ENCODE peak calls at places on chromosomes 5 and 9, in four cellular contexts. One of them, this sample, is unnamed.

GRCh38 chr5:72107874-72108199 is 562 bp downstream of the MAP1B start:
- DNase-seq in endothelial cell of umbilical vein: peak
- DNase-seq in SK-N-SH: no peak
- DNase-seq in NB4: peak
- DNase-seq in this sample: no peak

GRCh38 chr9:35952526-35953191 is 5.3 kb downstream of the OR2S2 start:
- DNase-seq in endothelial cell of umbilical vein: no peak
- DNase-seq in SK-N-SH: no peak
- DNase-seq in NB4: no peak
- DNase-seq in this sample: no peak

GRCh38 chr9:115018547-115019435 is 88.4 kb upstream of the TNFSF8 start:
- DNase-seq in endothelial cell of umbilical vein: no peak
- DNase-seq in SK-N-SH: no peak
- DNase-seq in NB4: no peak
- DNase-seq in this sample: no peak

GRCh38 chr5:176676361-176676824 is 29.1 kb downstream of the TSPAN17 start:
- DNase-seq in endothelial cell of umbilical vein: no peak
- DNase-seq in SK-N-SH: no peak
- DNase-seq in NB4: peak
- DNase-seq in this sample: peak

GRCh38 chr9:1490341-1491115 is 440.4 kb downstream of the DMRT2 start:
- DNase-seq in endothelial cell of umbilical vein: no peak
- DNase-seq in SK-N-SH: no peak
- DNase-seq in NB4: no peak
- DNase-seq in this sample: no peak

GRCh38 chr9:16869961-16870605 is 387 bp downstream of the BNC2 start:
- DNase-seq in endothelial cell of umbilical vein: peak
- DNase-seq in SK-N-SH: peak
- DNase-seq in NB4: peak
- DNase-seq in this sample: no peak

GRCh38 chr5:118980438-118980837 is 7.9 kb downstream of the DTWD2 start:
- DNase-seq in endothelial cell of umbilical vein: no peak
- DNase-seq in SK-N-SH: no peak
- DNase-seq in NB4: no peak
- DNase-seq in this sample: no peak

GRCh38 chr5:115343855-115344254 is 47.4 kb upstream of the CCDC112 start:
- DNase-seq in endothelial cell of umbilical vein: no peak
- DNase-seq in SK-N-SH: no peak
- DNase-seq in NB4: no peak
- DNase-seq in this sample: no peak

GRCh38 chr9:33014665-33015014 is 10.4 kb upstream of the DNAJA1 start:
- DNase-seq in endothelial cell of umbilical vein: no peak
- DNase-seq in SK-N-SH: no peak
- DNase-seq in NB4: no peak
- DNase-seq in this sample: no peak

GRCh38 chr5:116130471-116130870 is 45.6 kb downstream of the COMMD10 start:
- DNase-seq in endothelial cell of umbilical vein: no peak
- DNase-seq in SK-N-SH: no peak
- DNase-seq in NB4: no peak
- DNase-seq in this sample: no peak

GRCh38 chr5:34735436-34736426 is 79.6 kb downstream of the RAI14 start:
- DNase-seq in endothelial cell of umbilical vein: no peak
- DNase-seq in SK-N-SH: no peak
- DNase-seq in NB4: peak
- DNase-seq in this sample: no peak

GRCh38 chr5:172343741-172344140 is 60.2 kb upstream of the UBTD2 start:
- DNase-seq in endothelial cell of umbilical vein: no peak
- DNase-seq in SK-N-SH: no peak
- DNase-seq in NB4: no peak
- DNase-seq in this sample: no peak

GRCh38 chr9:87322840-87323635 is 174.6 kb upstream of the DAPK1 start:
- DNase-seq in endothelial cell of umbilical vein: peak
- DNase-seq in SK-N-SH: no peak
- DNase-seq in NB4: no peak
- DNase-seq in this sample: no peak

GRCh38 chr5:67156976-67157583 is 39.5 kb downstream of the CD180 start:
- DNase-seq in endothelial cell of umbilical vein: peak
- DNase-seq in SK-N-SH: peak
- DNase-seq in NB4: peak
- DNase-seq in this sample: peak

GRCh38 chr9:109945571-109945970 is 165.6 kb downstream of the PALM2AKAP2 start:
- DNase-seq in endothelial cell of umbilical vein: no peak
- DNase-seq in SK-N-SH: no peak
- DNase-seq in NB4: no peak
- DNase-seq in this sample: no peak

GRCh38 chr5:172607213-172607793 is 33.8 kb upstream of the NEURL1B start:
- DNase-seq in endothelial cell of umbilical vein: no peak
- DNase-seq in SK-N-SH: no peak
- DNase-seq in NB4: no peak
- DNase-seq in this sample: no peak

GRCh38 chr5:71830626-71831539 is 111.8 kb downstream of the CARTPT start:
- DNase-seq in endothelial cell of umbilical vein: peak
- DNase-seq in SK-N-SH: no peak
- DNase-seq in NB4: peak
- DNase-seq in this sample: no peak

GRCh38 chr9:97293207-97293721 is 14.2 kb upstream of the CCDC180 start:
- DNase-seq in endothelial cell of umbilical vein: peak
- DNase-seq in SK-N-SH: no peak
- DNase-seq in NB4: no peak
- DNase-seq in this sample: no peak

GRCh38 chr5:1896602-1897376 is 14.1 kb upstream of the IRX4 start:
- DNase-seq in endothelial cell of umbilical vein: no peak
- DNase-seq in SK-N-SH: no peak
- DNase-seq in NB4: no peak
- DNase-seq in this sample: no peak

GRCh38 chr9:22053178-22053577 is 44.1 kb upstream of the CDKN2B start:
- DNase-seq in endothelial cell of umbilical vein: no peak
- DNase-seq in SK-N-SH: no peak
- DNase-seq in NB4: no peak
- DNase-seq in this sample: no peak

GRCh38 chr5:53343187-53343586 is 137.2 kb upstream of the FST start:
- DNase-seq in endothelial cell of umbilical vein: no peak
- DNase-seq in SK-N-SH: no peak
- DNase-seq in NB4: no peak
- DNase-seq in this sample: no peak

GRCh38 chr5:78509884-78510769 is 138.4 kb downstream of the LHFPL2 start:
- DNase-seq in endothelial cell of umbilical vein: peak
- DNase-seq in SK-N-SH: no peak
- DNase-seq in NB4: peak
- DNase-seq in this sample: no peak

GRCh38 chr9:128091144-128091543 is 23.1 kb downstream of the SLC25A25 start:
- DNase-seq in endothelial cell of umbilical vein: peak
- DNase-seq in SK-N-SH: peak
- DNase-seq in NB4: no peak
- DNase-seq in this sample: no peak

GRCh38 chr9:133518193-133518592 is 6.6 kb downstream of the MYMK start:
- DNase-seq in endothelial cell of umbilical vein: no peak
- DNase-seq in SK-N-SH: no peak
- DNase-seq in NB4: no peak
- DNase-seq in this sample: no peak

DNA sequence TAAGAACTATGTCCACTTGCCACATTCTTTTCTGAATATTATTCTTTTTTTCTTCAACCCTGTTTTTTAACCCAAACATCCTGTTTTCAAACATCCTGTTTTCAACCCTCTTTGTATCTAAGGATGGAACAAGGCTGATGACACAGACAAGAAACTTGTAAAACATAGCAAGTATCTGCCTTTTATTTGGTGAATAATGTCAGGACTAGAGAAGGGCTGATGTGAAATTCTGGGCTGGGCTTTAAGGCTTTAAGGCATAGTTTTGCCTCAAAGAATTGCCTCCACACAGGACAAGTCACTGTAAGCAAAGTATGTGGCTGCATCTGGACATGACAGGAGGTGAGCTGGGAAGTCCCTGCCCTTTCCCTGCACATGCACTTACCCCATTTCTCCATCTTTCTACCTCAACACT is 42.5 kb upstream of the RIC1 start:
- DNase-seq in endothelial cell of umbilical vein: no peak
- DNase-seq in SK-N-SH: no peak
- DNase-seq in NB4: no peak
- DNase-seq in this sample: no peak
- TF ChIP-seq MAX in endothelial cell of umbilical vein: no peak
- TF ChIP-seq MAX in SK-N-SH: no peak
- TF ChIP-seq MAX in NB4: no peak
- TF ChIP-seq MAX in this sample: no peak

GRCh38 chr5:96259211-96259772 is 173.8 kb downstream of the PCSK1 start:
- DNase-seq in endothelial cell of umbilical vein: peak
- DNase-seq in SK-N-SH: no peak
- DNase-seq in NB4: peak
- DNase-seq in this sample: no peak
- TF ChIP-seq MAX in endothelial cell of umbilical vein: no peak
- TF ChIP-seq MAX in SK-N-SH: no peak
- TF ChIP-seq MAX in NB4: no peak
- TF ChIP-seq MAX in this sample: no peak

DNA sequence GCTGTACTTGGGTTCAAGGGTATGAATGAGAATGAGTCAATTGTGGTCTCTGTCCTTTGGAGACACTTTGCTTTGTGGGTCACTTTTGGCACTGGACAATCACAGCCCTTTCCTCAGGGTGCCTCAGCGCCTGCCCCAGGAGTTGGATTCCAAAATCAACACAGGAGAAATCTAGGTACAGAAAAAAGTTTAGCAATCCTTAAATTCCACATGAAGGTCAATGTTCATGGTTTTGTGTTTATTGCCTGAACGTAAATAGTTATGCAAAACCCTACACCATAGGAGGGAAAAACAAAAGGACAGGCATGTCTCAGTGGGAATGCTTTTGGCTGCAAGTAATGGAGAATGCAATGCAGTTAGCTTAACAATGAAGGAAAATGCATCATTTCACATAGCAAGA is 6.6 kb upstream of the HMCN2 start:
- DNase-seq in endothelial cell of umbilical vein: no peak
- DNase-seq in SK-N-SH: no peak
- DNase-seq in NB4: no peak
- DNase-seq in this sample: no peak
- TF ChIP-seq MAX in endothelial cell of umbilical vein: no peak
- TF ChIP-seq MAX in SK-N-SH: no peak
- TF ChIP-seq MAX in NB4: no peak
- TF ChIP-seq MAX in this sample: no peak

GRCh38 chr5:36730537-36731216 is 124.3 kb downstream of the SLC1A3 start:
- DNase-seq in endothelial cell of umbilical vein: no peak
- DNase-seq in SK-N-SH: no peak
- DNase-seq in NB4: no peak
- DNase-seq in this sample: no peak

GRCh38 chr5:36726767-36727166 is 120.4 kb downstream of the SLC1A3 start:
- DNase-seq in endothelial cell of umbilical vein: no peak
- DNase-seq in SK-N-SH: no peak
- DNase-seq in NB4: no peak
- DNase-seq in this sample: no peak

GRCh38 chr5:36724429-36725332 is 118.3 kb downstream of the SLC1A3 start:
- DNase-seq in endothelial cell of umbilical vein: no peak
- DNase-seq in SK-N-SH: no peak
- DNase-seq in NB4: peak
- DNase-seq in this sample: no peak

GRCh38 chr5:36726317-36726716 is 119.9 kb downstream of the SLC1A3 start:
- DNase-seq in endothelial cell of umbilical vein: no peak
- DNase-seq in SK-N-SH: no peak
- DNase-seq in NB4: no peak
- DNase-seq in this sample: no peak

DNA sequence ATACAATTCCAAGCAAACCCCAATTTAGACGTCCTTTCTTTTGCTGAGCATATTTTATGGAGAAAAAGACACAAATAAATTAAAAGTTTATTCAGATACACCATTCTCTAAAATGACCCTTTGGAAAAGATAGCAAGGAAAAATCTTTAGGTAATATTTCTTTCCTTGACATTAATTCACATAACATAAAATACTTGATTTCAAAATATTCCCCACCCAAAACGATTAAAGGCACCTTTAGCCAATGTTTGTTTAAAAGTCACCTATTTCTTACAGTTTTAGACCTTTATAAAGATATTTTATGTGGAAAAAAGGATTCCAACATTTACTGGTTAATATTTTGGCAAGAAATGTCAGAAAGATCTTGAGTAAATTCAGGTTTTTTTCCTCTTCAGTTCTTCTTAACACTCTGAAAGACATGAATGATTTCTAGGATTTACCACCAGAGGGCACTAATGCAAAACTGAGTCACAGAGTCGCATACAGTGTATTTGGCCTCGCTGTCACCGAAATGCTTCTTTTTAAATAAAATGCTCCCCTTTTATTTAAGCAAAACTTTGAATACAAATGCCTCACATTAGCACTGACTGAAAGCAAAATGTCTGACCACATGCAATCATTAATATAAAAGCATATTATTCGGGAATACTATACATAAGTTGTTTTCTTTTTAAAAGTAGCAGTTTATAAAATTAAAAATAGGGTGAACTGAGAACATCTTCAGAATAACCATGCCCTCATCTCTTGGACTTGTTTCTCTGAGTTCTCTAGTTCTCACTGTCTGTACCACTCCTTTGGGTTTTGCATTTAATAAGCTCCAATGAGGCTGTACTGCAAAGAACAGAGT is 122.5 kb downstream of the SLC1A3 start:
- DNase-seq in endothelial cell of umbilical vein: peak
- DNase-seq in SK-N-SH: peak
- DNase-seq in NB4: peak
- DNase-seq in this sample: no peak
- TF ChIP-seq MAX in endothelial cell of umbilical vein: no peak
- TF ChIP-seq MAX in SK-N-SH: no peak
- TF ChIP-seq MAX in NB4: no peak
- TF ChIP-seq MAX in this sample: no peak

GRCh38 chr9:38686923-38687322 is 33.0 kb downstream of the FAM240B start:
- DNase-seq in endothelial cell of umbilical vein: no peak
- DNase-seq in SK-N-SH: no peak
- DNase-seq in NB4: no peak
- DNase-seq in this sample: no peak

GRCh38 chr9:38689678-38690077 is 30.3 kb downstream of the FAM240B start:
- DNase-seq in endothelial cell of umbilical vein: no peak
- DNase-seq in SK-N-SH: peak
- DNase-seq in NB4: no peak
- DNase-seq in this sample: no peak

GRCh38 chr9:38687992-38688391 is 31.9 kb downstream of the FAM240B start:
- DNase-seq in endothelial cell of umbilical vein: no peak
- DNase-seq in SK-N-SH: no peak
- DNase-seq in NB4: no peak
- DNase-seq in this sample: no peak

GRCh38 chr9:38685535-38685934 is 34.4 kb downstream of the FAM240B start:
- DNase-seq in endothelial cell of umbilical vein: no peak
- DNase-seq in SK-N-SH: no peak
- DNase-seq in NB4: no peak
- DNase-seq in this sample: no peak

GRCh38 chr9:38687389-38687842 is 32.5 kb downstream of the FAM240B start:
- DNase-seq in endothelial cell of umbilical vein: no peak
- DNase-seq in SK-N-SH: no peak
- DNase-seq in NB4: no peak
- DNase-seq in this sample: peak
- TF ChIP-seq MAX in endothelial cell of umbilical vein: no peak
- TF ChIP-seq MAX in SK-N-SH: no peak
- TF ChIP-seq MAX in NB4: no peak
- TF ChIP-seq MAX in this sample: no peak